ENCODE peak calls at places on chromosomes 11 and 22, in four cellular contexts. One of them, this sample, is unnamed.

GRCh38 chr22:36510966-36511881 is 4.4 kb upstream of the FOXRED2 start:
- DNase-seq in GM12865: peak
- DNase-seq in astrocyte of the spinal cord: peak
- DNase-seq in ascending aorta: no peak
- DNase-seq in this sample: peak

GRCh38 chr11:102836290-102836875 is 7.0 kb downstream of the MMP3 start:
- DNase-seq in astrocyte of the spinal cord: peak
- DNase-seq in ascending aorta: no peak
- DNase-seq in GM12865: no peak
- DNase-seq in this sample: peak

GRCh38 chr11:62665630-62666258 is 632 bp downstream of the CSKMT start:
- DNase-seq in GM12865: peak
- DNase-seq in astrocyte of the spinal cord: peak
- DNase-seq in ascending aorta: no peak
- DNase-seq in this sample: no peak

GRCh38 chr11:13368041-13368446 is 90.5 kb downstream of the BMAL1 start:
- DNase-seq in ascending aorta: no peak
- DNase-seq in astrocyte of the spinal cord: peak
- DNase-seq in GM12865: no peak
- DNase-seq in this sample: no peak

GRCh38 chr22:17764036-17764435 is 10.2 kb downstream of the BID start:
- DNase-seq in GM12865: no peak
- DNase-seq in astrocyte of the spinal cord: no peak
- DNase-seq in ascending aorta: no peak
- DNase-seq in this sample: no peak

GRCh38 chr11:134527382-134528243 is 115.6 kb upstream of the B3GAT1 start:
- DNase-seq in ascending aorta: no peak
- DNase-seq in GM12865: no peak
- DNase-seq in astrocyte of the spinal cord: no peak
- DNase-seq in this sample: no peak

GRCh38 chr11:96290631-96291030 is 52.4 kb downstream of the MAML2 start:
- DNase-seq in GM12865: no peak
- DNase-seq in ascending aorta: no peak
- DNase-seq in astrocyte of the spinal cord: no peak
- DNase-seq in this sample: no peak

GRCh38 chr11:65636810-65637557 is 917 bp upstream of the SIPA1 start:
- DNase-seq in ascending aorta: no peak
- DNase-seq in astrocyte of the spinal cord: no peak
- DNase-seq in GM12865: no peak
- DNase-seq in this sample: no peak

GRCh38 chr11:75840560-75840959 is 25.6 kb downstream of the UVRAG start:
- DNase-seq in ascending aorta: no peak
- DNase-seq in astrocyte of the spinal cord: no peak
- DNase-seq in GM12865: no peak
- DNase-seq in this sample: no peak

GRCh38 chr11:133227674-133228111 is 304.6 kb downstream of the OPCML start:
- DNase-seq in ascending aorta: no peak
- DNase-seq in astrocyte of the spinal cord: no peak
- DNase-seq in GM12865: no peak
- DNase-seq in this sample: no peak

GRCh38 chr22:41976961-41977566 is 7.8 kb downstream of the SEPTIN3 start:
- DNase-seq in GM12865: peak
- DNase-seq in ascending aorta: no peak
- DNase-seq in astrocyte of the spinal cord: no peak
- DNase-seq in this sample: no peak

GRCh38 chr11:70660059-70660888 is 261.9 kb downstream of the CTTN start:
- DNase-seq in ascending aorta: no peak
- DNase-seq in GM12865: no peak
- DNase-seq in astrocyte of the spinal cord: no peak
- DNase-seq in this sample: no peak

GRCh38 chr11:70661763-70662501 is 263.6 kb downstream of the CTTN start:
- DNase-seq in GM12865: no peak
- DNase-seq in ascending aorta: no peak
- DNase-seq in astrocyte of the spinal cord: peak
- DNase-seq in this sample: no peak

GRCh38 chr11:70660889-70661197 is 262.5 kb downstream of the CTTN start:
- DNase-seq in GM12865: no peak
- DNase-seq in astrocyte of the spinal cord: no peak
- DNase-seq in ascending aorta: no peak
- DNase-seq in this sample: no peak

GRCh38 chr11:70663815-70664214 is 265.5 kb downstream of the CTTN start:
- DNase-seq in ascending aorta: no peak
- DNase-seq in astrocyte of the spinal cord: no peak
- DNase-seq in GM12865: no peak
- DNase-seq in this sample: no peak

DNA sequence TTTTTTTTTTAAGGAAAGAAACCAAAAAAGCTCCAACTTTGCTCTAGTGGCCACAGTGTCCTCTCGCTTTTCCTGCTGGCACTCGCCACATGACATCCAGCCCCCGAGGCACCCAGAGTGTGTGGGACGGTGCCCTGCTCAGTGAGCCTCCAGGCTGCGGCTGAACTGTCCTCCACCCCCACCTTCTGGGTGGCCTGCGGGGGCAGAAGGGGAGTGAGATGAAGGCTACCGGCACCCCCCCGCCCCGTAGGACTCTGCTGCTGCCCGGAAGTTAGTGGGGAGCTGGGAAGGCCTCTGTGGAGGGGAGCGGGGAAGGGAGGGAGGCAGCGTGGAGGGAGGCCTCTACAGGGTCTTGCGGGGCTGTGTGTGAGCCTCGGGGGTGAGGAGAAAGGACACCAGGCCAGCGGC is 264.4 kb downstream of the CTTN start:
- DNase-seq in astrocyte of the spinal cord: no peak
- DNase-seq in ascending aorta: no peak
- DNase-seq in GM12865: no peak
- DNase-seq in this sample: no peak
- H3K4me3 ChIP-seq in astrocyte of the spinal cord: no peak
- H3K4me3 ChIP-seq in ascending aorta: no peak
- H3K4me3 ChIP-seq in GM12865: no peak
- H3K4me3 ChIP-seq in this sample: no peak

DNA sequence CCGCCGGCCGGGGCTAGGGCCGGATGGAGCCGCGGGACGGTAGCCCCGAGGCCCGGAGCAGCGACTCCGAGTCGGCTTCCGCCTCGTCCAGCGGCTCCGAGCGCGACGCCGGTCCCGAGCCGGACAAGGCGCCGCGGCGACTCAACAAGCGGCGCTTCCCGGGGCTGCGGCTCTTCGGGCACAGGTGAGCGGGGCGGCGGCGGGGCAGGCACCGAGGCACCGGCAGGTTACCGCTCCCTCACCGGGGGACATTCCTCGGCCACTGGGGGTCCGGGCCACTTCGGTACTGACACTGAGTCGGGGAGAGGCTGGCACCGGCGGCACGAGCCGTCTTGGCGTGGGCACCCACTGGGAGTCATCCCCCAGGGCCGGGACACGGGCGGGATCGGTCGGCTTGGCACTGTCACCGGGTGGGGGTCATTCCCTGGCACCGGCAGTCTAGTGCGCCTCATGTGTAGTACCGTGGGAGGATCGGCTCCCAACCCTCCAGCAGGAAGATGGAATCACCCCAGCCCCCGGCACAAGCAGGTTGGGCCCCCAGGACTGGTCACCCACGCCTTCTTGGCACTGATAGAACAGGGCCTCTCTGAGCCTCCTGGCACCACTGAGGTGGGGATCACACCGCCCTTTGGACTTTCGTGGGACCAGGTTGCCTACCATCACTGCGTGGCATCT is 511 bp downstream of the DGKZ start:
- DNase-seq in GM12865: no peak
- DNase-seq in ascending aorta: no peak
- DNase-seq in astrocyte of the spinal cord: no peak
- DNase-seq in this sample: no peak
- TF ChIP-seq CTCF in GM12865: no peak
- TF ChIP-seq CTCF in ascending aorta: no peak
- TF ChIP-seq CTCF in astrocyte of the spinal cord: no peak
- TF ChIP-seq CTCF in this sample: no peak

GRCh38 chr11:61327669-61328071 is 5.2 kb downstream of the DDB1 start:
- DNase-seq in astrocyte of the spinal cord: no peak
- DNase-seq in GM12865: no peak
- DNase-seq in ascending aorta: no peak
- DNase-seq in this sample: no peak
- H3K4me3 ChIP-seq in astrocyte of the spinal cord: no peak
- H3K4me3 ChIP-seq in GM12865: no peak
- H3K4me3 ChIP-seq in ascending aorta: no peak
- H3K4me3 ChIP-seq in this sample: no peak

GRCh38 chr22:27615408-27615807 is 186.1 kb downstream of the MN1 start:
- DNase-seq in GM12865: no peak
- DNase-seq in astrocyte of the spinal cord: no peak
- DNase-seq in ascending aorta: no peak
- DNase-seq in this sample: no peak

GRCh38 chr22:27616033-27616432 is 185.5 kb downstream of the MN1 start:
- DNase-seq in GM12865: no peak
- DNase-seq in ascending aorta: no peak
- DNase-seq in astrocyte of the spinal cord: no peak
- DNase-seq in this sample: no peak

GRCh38 chr22:27620367-27621154 is 181.0 kb downstream of the MN1 start:
- DNase-seq in astrocyte of the spinal cord: no peak
- DNase-seq in ascending aorta: no peak
- DNase-seq in GM12865: no peak
- DNase-seq in this sample: no peak

GRCh38 chr22:27614291-27615007 is 187.1 kb downstream of the MN1 start:
- DNase-seq in GM12865: no peak
- DNase-seq in ascending aorta: no peak
- DNase-seq in astrocyte of the spinal cord: no peak
- DNase-seq in this sample: no peak

DNA sequence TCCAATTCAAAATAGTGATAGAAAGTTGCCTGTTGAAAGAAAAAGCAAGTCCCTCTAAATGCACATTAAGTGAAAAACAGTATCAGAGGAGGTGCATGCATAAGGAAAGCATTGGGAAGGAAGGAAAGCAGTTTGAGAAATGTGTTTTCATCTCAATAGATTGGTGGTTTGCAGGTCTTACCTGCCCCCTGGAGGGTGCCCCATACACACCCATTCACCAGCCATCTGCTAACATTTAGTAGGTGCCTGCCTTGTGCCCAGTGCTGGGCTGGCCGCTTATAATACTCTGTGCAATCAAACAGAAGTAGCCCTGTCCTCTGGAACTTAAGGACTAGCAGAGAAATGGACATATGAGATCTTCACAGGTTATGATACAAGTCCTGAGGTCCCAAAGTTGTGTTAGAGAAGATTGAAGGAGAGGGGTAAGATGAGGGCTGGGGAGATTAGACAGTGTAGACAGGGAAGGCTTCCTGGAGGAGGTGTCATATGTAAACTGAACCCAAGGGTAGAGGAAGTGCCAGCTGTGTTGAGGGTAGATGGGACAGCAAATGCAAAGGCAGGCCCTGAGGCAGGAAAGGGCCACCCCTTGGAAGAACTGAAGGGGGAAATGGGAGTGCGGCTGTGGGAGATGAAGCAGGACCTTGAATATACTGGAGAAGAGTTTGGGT is 184.2 kb downstream of the MN1 start:
- DNase-seq in astrocyte of the spinal cord: no peak
- DNase-seq in ascending aorta: no peak
- DNase-seq in GM12865: no peak
- DNase-seq in this sample: no peak
- TF ChIP-seq CTCF in astrocyte of the spinal cord: peak
- TF ChIP-seq CTCF in ascending aorta: no peak
- TF ChIP-seq CTCF in GM12865: no peak
- TF ChIP-seq CTCF in this sample: no peak

DNA sequence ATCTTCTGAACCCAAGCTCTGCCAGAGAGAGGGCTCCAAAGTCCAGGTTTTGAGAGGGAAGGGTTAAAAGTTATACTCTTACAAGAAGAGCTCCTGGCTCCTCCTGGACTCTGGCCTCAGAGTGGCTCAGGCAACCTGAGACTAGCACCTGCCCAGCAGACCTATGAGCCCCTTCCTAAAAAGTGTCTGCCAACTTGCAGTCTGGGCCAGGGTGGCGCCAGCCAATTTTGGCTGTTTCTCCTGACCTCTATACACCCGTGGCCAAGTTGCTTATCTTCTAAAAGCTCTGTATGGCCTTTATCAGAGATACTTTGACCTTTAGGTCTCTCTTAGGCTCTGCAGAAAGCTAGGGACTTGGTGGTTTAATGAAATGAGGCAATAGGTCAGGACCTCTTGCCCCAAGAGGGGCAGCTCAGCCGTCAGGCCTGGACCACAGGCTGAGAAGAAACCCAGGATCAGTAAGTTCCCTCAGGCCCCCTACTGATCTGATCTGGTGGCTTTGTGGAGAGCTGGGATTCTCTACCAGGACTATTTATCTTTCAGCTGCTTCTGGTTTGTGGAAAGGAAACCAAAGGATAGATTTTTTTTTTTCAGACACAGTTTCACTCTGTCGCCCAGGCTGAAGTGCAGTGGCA is 10.3 kb upstream of the UCP3 start:
- DNase-seq in GM12865: no peak
- DNase-seq in ascending aorta: no peak
- DNase-seq in astrocyte of the spinal cord: no peak
- DNase-seq in this sample: no peak
- H3K4me3 ChIP-seq in GM12865: no peak
- H3K4me3 ChIP-seq in ascending aorta: no peak
- H3K4me3 ChIP-seq in astrocyte of the spinal cord: no peak
- H3K4me3 ChIP-seq in this sample: no peak

GRCh38 chr11:85665756-85666155 is 827 bp upstream of the CREBZF start:
- DNase-seq in GM12865: no peak
- DNase-seq in ascending aorta: no peak
- DNase-seq in astrocyte of the spinal cord: peak
- DNase-seq in this sample: no peak

GRCh38 chr11:85666687-85667086 is 1.8 kb upstream of the CREBZF start:
- DNase-seq in GM12865: no peak
- DNase-seq in ascending aorta: no peak
- DNase-seq in astrocyte of the spinal cord: no peak
- DNase-seq in this sample: no peak

GRCh38 chr11:85663781-85664560 is 958 bp downstream of the CREBZF start:
- DNase-seq in GM12865: peak
- DNase-seq in astrocyte of the spinal cord: peak
- DNase-seq in ascending aorta: peak
- DNase-seq in this sample: no peak

GRCh38 chr11:85663080-85663729 is 1.7 kb downstream of the CREBZF start:
- DNase-seq in ascending aorta: no peak
- DNase-seq in GM12865: no peak
- DNase-seq in astrocyte of the spinal cord: no peak
- DNase-seq in this sample: no peak

GRCh38 chr11:85664561-85665481 is at the start of gene CREBZF:
- DNase-seq in GM12865: peak
- DNase-seq in ascending aorta: peak
- DNase-seq in astrocyte of the spinal cord: peak
- DNase-seq in this sample: peak
- TF ChIP-seq CTCF in GM12865: no peak
- TF ChIP-seq CTCF in ascending aorta: no peak
- TF ChIP-seq CTCF in astrocyte of the spinal cord: no peak
- TF ChIP-seq CTCF in this sample: no peak

GRCh38 chr11:64295760-64296159 is 4.4 kb upstream of the CATSPERZ start:
- DNase-seq in GM12865: no peak
- DNase-seq in ascending aorta: no peak
- DNase-seq in astrocyte of the spinal cord: no peak
- DNase-seq in this sample: no peak
- H3K4me3 ChIP-seq in GM12865: no peak
- H3K4me3 ChIP-seq in ascending aorta: no peak
- H3K4me3 ChIP-seq in astrocyte of the spinal cord: no peak
- H3K4me3 ChIP-seq in this sample: no peak

This sample was measured in astrocyte of the cerebellum.